ENCODE peak calls at places on chromosomes 7 and 10, in four cellular contexts. One of them, this sample, is unnamed.

GRCh38 chr7:90579181-90579688 is 16.9 kb upstream of the CDK14 start:
- DNase-seq in adrenal gland: no peak
- DNase-seq in HCT116: no peak
- DNase-seq in heart left ventricle: no peak
- DNase-seq in this sample: no peak

GRCh38 chr7:1311406-1312097 is 78.9 kb downstream of the UNCX start:
- DNase-seq in adrenal gland: no peak
- DNase-seq in HCT116: no peak
- DNase-seq in heart left ventricle: peak; percentile 48
- DNase-seq in this sample: no peak

GRCh38 chr10:62193479-62193878 is 75.2 kb downstream of the RTKN2 start:
- DNase-seq in adrenal gland: no peak
- DNase-seq in HCT116: no peak
- DNase-seq in heart left ventricle: no peak
- DNase-seq in this sample: no peak

GRCh38 chr7:75928600-75928939 is 13.6 kb downstream of the POR start:
- DNase-seq in adrenal gland: no peak
- DNase-seq in HCT116: no peak
- DNase-seq in heart left ventricle: no peak
- DNase-seq in this sample: no peak

GRCh38 chr10:33155720-33156638 is 178.5 kb downstream of the NRP1 start:
- DNase-seq in adrenal gland: no peak
- DNase-seq in HCT116: no peak
- DNase-seq in heart left ventricle: no peak
- DNase-seq in this sample: no peak

GRCh38 chr7:25989140-25989705 is 162.8 kb upstream of the NFE2L3 start:
- DNase-seq in adrenal gland: no peak
- DNase-seq in HCT116: no peak
- DNase-seq in heart left ventricle: no peak
- DNase-seq in this sample: no peak

GRCh38 chr7:138979988-138980574 is 1.1 kb downstream of the KIAA1549 start:
- DNase-seq in adrenal gland: no peak
- DNase-seq in HCT116: no peak
- DNase-seq in heart left ventricle: no peak
- DNase-seq in this sample: no peak

GRCh38 chr7:116689787-116690186 is 17.8 kb downstream of the MET start:
- DNase-seq in adrenal gland: no peak
- DNase-seq in HCT116: no peak
- DNase-seq in heart left ventricle: no peak
- DNase-seq in this sample: no peak

GRCh38 chr7:155665957-155666287 is 21.5 kb downstream of the RBM33 start:
- DNase-seq in adrenal gland: no peak
- DNase-seq in HCT116: no peak
- DNase-seq in heart left ventricle: no peak
- DNase-seq in this sample: peak; percentile 22

GRCh38 chr7:120993011-120993574 is 4.6 kb downstream of the CPED1 start:
- DNase-seq in adrenal gland: no peak
- DNase-seq in HCT116: no peak
- DNase-seq in heart left ventricle: no peak
- DNase-seq in this sample: no peak

GRCh38 chr7:20722941-20723340 is 63.7 kb downstream of the SP8 start:
- DNase-seq in adrenal gland: no peak
- DNase-seq in HCT116: no peak
- DNase-seq in heart left ventricle: no peak
- DNase-seq in this sample: no peak

DNA sequence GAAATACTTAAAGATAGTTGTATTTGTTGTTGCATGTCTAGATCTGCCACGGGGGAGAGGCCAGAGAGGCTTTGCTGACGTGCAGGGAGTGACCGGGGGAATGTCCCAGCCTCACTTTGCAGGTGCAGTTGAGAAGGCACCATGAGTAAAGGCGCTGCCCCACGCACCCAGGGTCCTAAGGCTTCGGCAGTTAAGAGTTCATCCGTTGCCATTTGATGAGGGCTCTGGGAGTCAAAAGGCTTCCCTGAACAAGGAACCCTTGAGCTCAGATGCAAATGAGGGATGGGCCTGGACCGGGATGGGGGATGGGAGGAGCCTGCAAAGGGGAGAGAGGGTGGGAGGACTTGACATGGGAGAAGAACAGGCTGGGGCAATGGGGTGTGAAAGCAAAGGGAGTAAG is 20.4 kb downstream of the PPP2R2D start:
- DNase-seq in adrenal gland: no peak
- DNase-seq in HCT116: no peak
- DNase-seq in heart left ventricle: no peak
- DNase-seq in this sample: no peak
- TF ChIP-seq POLR2A in adrenal gland: no peak
- TF ChIP-seq POLR2A in HCT116: no peak
- TF ChIP-seq POLR2A in heart left ventricle: no peak
- TF ChIP-seq POLR2A in this sample: no peak

GRCh38 chr10:104328916-104329710 is 9.2 kb downstream of the ITPRIP start:
- DNase-seq in adrenal gland: no peak
- DNase-seq in HCT116: peak; percentile 94
- DNase-seq in heart left ventricle: no peak
- DNase-seq in this sample: peak; percentile 63

GRCh38 chr10:104326991-104327610 is 11.2 kb downstream of the ITPRIP start:
- DNase-seq in adrenal gland: no peak
- DNase-seq in HCT116: no peak
- DNase-seq in heart left ventricle: no peak
- DNase-seq in this sample: no peak

GRCh38 chr10:104328636-104328915 is 9.7 kb downstream of the ITPRIP start:
- DNase-seq in adrenal gland: no peak
- DNase-seq in HCT116: no peak
- DNase-seq in heart left ventricle: no peak
- DNase-seq in this sample: no peak

GRCh38 chr10:104329754-104330153 is 8.5 kb downstream of the ITPRIP start:
- DNase-seq in adrenal gland: no peak
- DNase-seq in HCT116: peak; percentile 47
- DNase-seq in heart left ventricle: no peak
- DNase-seq in this sample: peak; percentile 45

GRCh38 chr10:104327745-104328635 is 10.3 kb downstream of the ITPRIP start:
- DNase-seq in adrenal gland: peak; percentile 68
- DNase-seq in HCT116: no peak
- DNase-seq in heart left ventricle: no peak
- DNase-seq in this sample: peak; percentile 67
- TF ChIP-seq POLR2A in adrenal gland: peak; percentile 6
- TF ChIP-seq POLR2A in HCT116: no peak
- TF ChIP-seq POLR2A in heart left ventricle: no peak
- TF ChIP-seq POLR2A in this sample: peak; percentile 31

GRCh38 chr7:101815826-101816488 is 1.5 kb upstream of the CUX1 start:
- DNase-seq in adrenal gland: peak; percentile 75
- DNase-seq in HCT116: peak; percentile 73
- DNase-seq in heart left ventricle: peak; percentile 88
- DNase-seq in this sample: peak; percentile 89
- TF ChIP-seq POLR2A in adrenal gland: no peak
- TF ChIP-seq POLR2A in HCT116: no peak
- TF ChIP-seq POLR2A in heart left ventricle: no peak
- TF ChIP-seq POLR2A in this sample: peak; percentile 49

GRCh38 chr7:44062180-44062902 is 3.0 kb downstream of the PGAM2 start:
- DNase-seq in adrenal gland: peak; percentile 64
- DNase-seq in HCT116: no peak
- DNase-seq in heart left ventricle: peak; percentile 64
- DNase-seq in this sample: no peak
- TF ChIP-seq POLR2A in adrenal gland: no peak
- TF ChIP-seq POLR2A in HCT116: no peak
- TF ChIP-seq POLR2A in heart left ventricle: no peak
- TF ChIP-seq POLR2A in this sample: no peak

GRCh38 chr7:77942431-77942830 is 143.9 kb downstream of the PHTF2 start:
- DNase-seq in adrenal gland: no peak
- DNase-seq in HCT116: no peak
- DNase-seq in heart left ventricle: no peak
- DNase-seq in this sample: no peak

GRCh38 chr7:77940647-77941046 is 142.1 kb downstream of the PHTF2 start:
- DNase-seq in adrenal gland: peak; percentile 36
- DNase-seq in HCT116: peak; percentile 6
- DNase-seq in heart left ventricle: no peak
- DNase-seq in this sample: no peak

DNA sequence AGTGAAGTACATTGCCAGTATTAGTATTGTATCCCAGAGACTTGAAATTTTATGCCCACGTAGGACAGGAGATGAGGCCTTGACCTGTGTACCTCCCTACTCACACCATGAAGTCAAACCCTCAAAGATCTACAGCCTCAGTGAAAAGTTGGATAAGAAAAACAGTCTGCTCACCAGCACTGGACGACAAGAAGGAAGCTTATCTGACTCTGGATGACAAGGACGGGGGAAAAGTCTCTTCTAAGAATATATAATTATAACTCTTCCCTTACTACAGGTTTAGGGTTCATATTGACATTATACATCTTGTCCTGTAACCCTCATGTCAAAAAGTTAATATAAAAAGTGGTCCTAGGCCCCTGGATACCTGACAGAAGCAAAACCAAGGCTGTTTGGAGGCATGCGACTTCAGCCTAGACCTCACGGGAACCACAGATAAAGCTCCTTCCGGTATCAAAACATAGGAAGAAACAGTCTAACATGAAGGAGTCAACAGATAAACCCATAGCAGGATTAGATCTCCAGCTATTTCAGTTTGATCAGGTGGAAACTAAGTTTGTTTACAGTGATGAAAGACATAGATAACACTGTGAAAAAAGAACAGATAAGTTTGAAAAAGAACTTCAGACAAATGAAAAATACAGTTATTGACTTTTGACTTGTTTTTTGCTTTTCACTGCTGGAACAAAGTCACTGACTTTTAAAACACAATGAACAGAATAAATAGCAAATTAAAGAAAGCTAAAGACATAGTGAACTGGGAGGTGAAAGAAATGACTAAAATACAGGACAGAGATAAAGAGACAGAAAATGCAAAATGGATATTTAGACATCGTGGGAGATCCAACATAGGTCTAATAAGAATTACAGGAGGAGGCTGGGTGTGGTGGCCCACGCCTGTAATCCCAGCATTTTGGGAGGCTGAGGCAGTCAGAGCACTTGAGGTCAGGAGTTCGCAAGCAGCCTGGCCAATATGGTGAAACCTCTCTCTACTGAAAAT is 145.9 kb downstream of the PHTF2 start:
- DNase-seq in adrenal gland: no peak
- DNase-seq in HCT116: no peak
- DNase-seq in heart left ventricle: no peak
- DNase-seq in this sample: no peak
- TF ChIP-seq POLR2A in adrenal gland: no peak
- TF ChIP-seq POLR2A in HCT116: no peak
- TF ChIP-seq POLR2A in heart left ventricle: no peak
- TF ChIP-seq POLR2A in this sample: no peak

GRCh38 chr10:52217531-52217930 is 96.5 kb upstream of the DKK1 start:
- DNase-seq in adrenal gland: no peak
- DNase-seq in HCT116: no peak
- DNase-seq in heart left ventricle: no peak
- DNase-seq in this sample: no peak

GRCh38 chr10:52216852-52217251 is 97.2 kb upstream of the DKK1 start:
- DNase-seq in adrenal gland: peak; percentile 28
- DNase-seq in HCT116: no peak
- DNase-seq in heart left ventricle: no peak
- DNase-seq in this sample: no peak

GRCh38 chr10:52212802-52213510 is 101.1 kb upstream of the DKK1 start:
- DNase-seq in adrenal gland: no peak
- DNase-seq in HCT116: no peak
- DNase-seq in heart left ventricle: no peak
- DNase-seq in this sample: no peak

GRCh38 chr10:52213511-52213831 is 100.6 kb upstream of the DKK1 start:
- DNase-seq in adrenal gland: no peak
- DNase-seq in HCT116: no peak
- DNase-seq in heart left ventricle: no peak
- DNase-seq in this sample: no peak

GRCh38 chr10:52215745-52216361 is 98.2 kb upstream of the DKK1 start:
- DNase-seq in adrenal gland: peak; percentile 58
- DNase-seq in HCT116: peak; percentile 60
- DNase-seq in heart left ventricle: no peak
- DNase-seq in this sample: no peak
- TF ChIP-seq POLR2A in adrenal gland: no peak
- TF ChIP-seq POLR2A in HCT116: no peak
- TF ChIP-seq POLR2A in heart left ventricle: no peak
- TF ChIP-seq POLR2A in this sample: no peak

GRCh38 chr7:79452032-79452494 is 1.4 kb downstream of the MAGI2 start:
- DNase-seq in adrenal gland: peak; percentile 92
- DNase-seq in HCT116: no peak
- DNase-seq in heart left ventricle: peak; percentile 90
- DNase-seq in this sample: peak; percentile 74
- TF ChIP-seq POLR2A in adrenal gland: peak; percentile 89
- TF ChIP-seq POLR2A in HCT116: no peak
- TF ChIP-seq POLR2A in heart left ventricle: no peak
- TF ChIP-seq POLR2A in this sample: peak; percentile 41

GRCh38 chr10:45655219-45655618 is 17.4 kb downstream of the ZFAND4 start:
- DNase-seq in adrenal gland: no peak
- DNase-seq in HCT116: no peak
- DNase-seq in heart left ventricle: no peak
- DNase-seq in this sample: no peak
- TF ChIP-seq POLR2A in adrenal gland: no peak
- TF ChIP-seq POLR2A in HCT116: no peak
- TF ChIP-seq POLR2A in heart left ventricle: no peak
- TF ChIP-seq POLR2A in this sample: no peak

This sample was measured in H54.